ENCODE peak calls at places on chromosome 4, in six cellular contexts. S is ovary, W is DND-41, V is pancreas, L is spleen, O is IMR-90. X is an unnamed sample.

GRCh38 chr4:5718411-5718810 is 7.4 kb downstream of the EVC start:
- DNase-seq in S (no peak), W (no peak), V (no peak), L (no peak), O (no peak), X (no peak)

GRCh38 chr4:127809173-127809800 is 27.2 kb downstream of the HSPA4L start:
- DNase-seq in S (no peak), W (no peak), V (no peak), L (no peak), O (peak; percentile 29), X (no peak)

GRCh38 chr4:121771869-121772268 is 6.9 kb upstream of the SMIM43 start:
- DNase-seq in S (no peak), W (no peak), V (no peak), L (no peak), O (no peak), X (no peak)

GRCh38 chr4:81069706-81070331 is 39.3 kb downstream of the BMP3 start:
- DNase-seq in S (peak; percentile 48), W (peak; percentile 73), V (no peak), L (no peak), O (peak; percentile 90), X (peak; percentile 83)

GRCh38 chr4:185379326-185380295 is 16.1 kb downstream of the LRP2BP start:
- DNase-seq in S (no peak), W (no peak), V (no peak), L (no peak), O (no peak), X (no peak)

GRCh38 chr4:110487873-110488272 is 11.9 kb downstream of the ENPEP start:
- DNase-seq in S (no peak), W (no peak), V (no peak), L (no peak), O (no peak), X (no peak)

GRCh38 chr4:74796631-74797030 is 2.3 kb upstream of the BTC start:
- DNase-seq in S (no peak), W (no peak), V (no peak), L (no peak), O (no peak), X (no peak)

GRCh38 chr4:41024556-41025491 is 189.5 kb downstream of the APBB2 start:
- DNase-seq in S (no peak), W (peak; percentile 10), V (no peak), L (no peak), O (peak; percentile 31), X (no peak)

GRCh38 chr4:143344774-143345173 is 8.1 kb downstream of the GAB1 start:
- DNase-seq in S (no peak), W (no peak), V (no peak), L (no peak), O (no peak), X (no peak)

GRCh38 chr4:141210168-141210567 is 10.5 kb upstream of the ZNF330 start:
- DNase-seq in S (no peak), W (no peak), V (no peak), L (no peak), O (no peak), X (no peak)

GRCh38 chr4:120293341-120293740 is 226.7 kb upstream of the MAD2L1 start:
- DNase-seq in S (no peak), W (no peak), V (no peak), L (no peak), O (no peak), X (no peak)

GRCh38 chr4:128670434-128670999 is 139.0 kb upstream of the JADE1 start:
- DNase-seq in S (no peak), W (no peak), V (no peak), L (no peak), O (no peak), X (no peak)

GRCh38 chr4:122652379-122652778 is 31.5 kb upstream of the IL21 start:
- DNase-seq in S (peak; percentile 37), W (peak; percentile 42), V (no peak), L (no peak), O (peak; percentile 81), X (no peak)

GRCh38 chr4:122591196-122591595 is 29.7 kb downstream of the IL21 start:
- DNase-seq in S (no peak), W (no peak), V (no peak), L (no peak), O (peak; percentile 28), X (no peak)

GRCh38 chr4:96767815-96768480 is 928.1 kb downstream of the PDHA2 start:
- DNase-seq in S (no peak), W (no peak), V (no peak), L (no peak), O (no peak), X (no peak)

GRCh38 chr4:147678796-147679549 is 5.0 kb downstream of the PRMT9 start:
- DNase-seq in S (no peak), W (peak; percentile 10), V (no peak), L (no peak), O (peak; percentile 41), X (no peak)

GRCh38 chr4:29046716-29047115 is 1673.5 kb upstream of the PCDH7 start:
- DNase-seq in S (no peak), W (no peak), V (no peak), L (no peak), O (peak; percentile 93), X (no peak)

DNA sequence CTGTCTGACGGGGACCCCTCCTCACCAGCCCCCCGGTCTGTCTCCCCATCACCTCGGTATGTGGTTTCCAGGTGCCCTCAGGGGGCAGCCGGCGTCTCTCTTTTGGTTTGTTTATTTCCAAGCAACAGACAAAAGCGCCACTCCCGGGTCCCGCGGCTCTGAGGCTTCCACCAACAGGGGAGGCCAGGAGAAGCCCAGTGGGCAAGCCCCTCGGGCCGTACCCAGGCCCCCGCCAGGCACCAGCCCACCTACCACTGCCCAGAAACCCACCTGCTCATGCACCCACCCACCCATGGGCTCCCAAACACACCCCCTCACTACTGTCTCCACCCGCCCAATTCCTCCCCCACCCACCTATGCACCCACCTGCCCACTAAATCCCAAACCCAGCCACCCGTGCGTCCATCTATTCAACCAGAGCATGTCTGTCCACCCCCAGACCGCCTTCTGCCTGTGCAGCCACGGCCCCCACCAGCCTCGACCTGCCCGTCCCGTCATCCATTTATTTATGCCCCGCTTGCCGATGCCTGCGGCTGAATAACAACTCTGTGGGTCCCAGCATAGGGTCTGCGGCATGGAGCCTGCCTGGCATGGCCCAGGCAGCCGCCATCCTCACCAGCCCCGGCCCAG is 129.8 kb downstream of the FAM53A start:
- DNase-seq in S (no peak), W (no peak), V (no peak), L (no peak), O (no peak), X (no peak)
- H3K4me1 ChIP-seq in S (no peaks in the 10 kb centered on the region), W (no peaks in the 10 kb centered on the region), V (no peaks in the 10 kb centered on the region), L (no peaks in the 10 kb centered on the region), O (no peaks in the 10 kb centered on the region), X (no peaks in the 10 kb centered on the region)

GRCh38 chr4:8069102-8069752 is 89.4 kb downstream of the ABLIM2 start:
- DNase-seq in S (no peak), W (no peak), V (no peak), L (no peak), O (no peak), X (no peak)
- H3K4me1 ChIP-seq in S (no peaks in the 10 kb centered on the region), W (no peaks in the 10 kb centered on the region), V (no peaks in the 10 kb centered on the region), L (peaks cover 21% of the 10 kb centered on the region), O (no peaks in the 10 kb centered on the region), X (no peaks in the 10 kb centered on the region)

GRCh38 chr4:158826882-158827281 is 58.1 kb downstream of the FNIP2 start:
- DNase-seq in S (no peak), W (no peak), V (no peak), L (no peak), O (no peak), X (no peak)

GRCh38 chr4:158827475-158828085 is 58.8 kb downstream of the FNIP2 start:
- DNase-seq in S (no peak), W (no peak), V (no peak), L (no peak), O (no peak), X (no peak)

GRCh38 chr4:158826057-158826456 is 57.2 kb downstream of the FNIP2 start:
- DNase-seq in S (no peak), W (no peak), V (no peak), L (no peak), O (peak; percentile 26), X (no peak)

GRCh38 chr4:158824425-158825274 is 55.8 kb downstream of the FNIP2 start:
- DNase-seq in S (no peak), W (no peak), V (no peak), L (no peak), O (peak; percentile 17), X (no peak)

DNA sequence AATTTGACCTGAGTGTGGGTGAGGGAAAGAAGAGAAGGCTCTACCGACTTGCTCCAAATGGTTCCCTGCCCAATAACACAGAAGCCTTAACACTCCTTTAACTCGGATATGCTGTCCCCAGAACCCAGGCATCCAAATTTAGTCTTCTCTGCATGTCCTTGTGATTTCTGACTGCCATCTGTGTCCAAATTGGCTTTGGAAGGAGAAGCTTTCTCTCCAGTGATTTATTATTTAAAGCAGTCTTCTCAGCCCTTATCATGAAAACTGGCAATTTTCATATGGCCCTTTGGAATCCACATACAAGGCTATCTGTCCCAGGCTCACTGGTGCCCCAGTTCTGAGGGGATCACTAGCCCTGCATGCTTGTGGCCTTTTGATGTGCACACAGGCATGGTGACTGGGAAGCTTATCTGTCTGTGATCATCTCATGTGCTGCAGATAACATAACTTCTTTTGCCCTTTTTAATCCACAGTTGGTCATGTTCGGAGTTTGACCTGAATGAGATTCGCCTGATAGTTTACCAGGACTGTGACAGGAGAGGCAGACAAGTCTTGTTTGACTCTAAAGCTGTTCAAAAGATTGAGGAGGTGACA is 56.7 kb downstream of the FNIP2 start:
- DNase-seq in S (no peak), W (no peak), V (no peak), L (no peak), O (no peak), X (no peak)
- H3K4me1 ChIP-seq in S (peaks cover 2% of the 10 kb centered on the region), W (peaks cover 9% of the 10 kb centered on the region), V (peaks cover 79% of the 10 kb centered on the region), L (peaks cover 25% of the 10 kb centered on the region), O (peaks cover 16% of the 10 kb centered on the region), X (peaks cover 20% of the 10 kb centered on the region)

GRCh38 chr4:3208826-3209225 is 40.1 kb upstream of the MSANTD1 start:
- DNase-seq in S (no peak), W (no peak), V (peak; percentile 34), L (no peak), O (no peak), X (no peak)
- H3K4me1 ChIP-seq in S (no peaks in the 10 kb centered on the region), W (no peaks in the 10 kb centered on the region), V (peaks cover 11% of the 10 kb centered on the region), L (peaks cover 6% of the 10 kb centered on the region), O (peaks cover 6% of the 10 kb centered on the region), X (peaks cover 10% of the 10 kb centered on the region)

GRCh38 chr4:98661356-98662054 is 3.1 kb upstream of the TSPAN5 start:
- DNase-seq in S (no peak), W (no peak), V (no peak), L (no peak), O (peak; percentile 58), X (no peak)

GRCh38 chr4:98662055-98662453 is 3.6 kb upstream of the TSPAN5 start:
- DNase-seq in S (no peak), W (no peak), V (no peak), L (no peak), O (no peak), X (no peak)

GRCh38 chr4:98659106-98659592 is 738 bp upstream of the TSPAN5 start:
- DNase-seq in S (no peak), W (no peak), V (no peak), L (no peak), O (peak; percentile 57), X (no peak)

GRCh38 chr4:98658287-98659105 is at the start of gene TSPAN5:
- DNase-seq in S (peak; percentile 75), W (no peak), V (peak; percentile 92), L (peak; percentile 96), O (peak; percentile 67), X (peak; percentile 90)

GRCh38 chr4:98659741-98660507 is 1.5 kb upstream of the TSPAN5 start:
- DNase-seq in S (no peak), W (no peak), V (no peak), L (no peak), O (peak; percentile 58), X (no peak)
- H3K4me1 ChIP-seq in S (peaks cover 8% of the 10 kb centered on the region), W (no peaks in the 10 kb centered on the region), V (peaks cover 11% of the 10 kb centered on the region), L (peaks cover 69% of the 10 kb centered on the region), O (peaks cover 19% of the 10 kb centered on the region), X (peaks cover 82% of the 10 kb centered on the region)

GRCh38 chr4:139535852-139536234 is 20.2 kb downstream of the SETD7 start:
- DNase-seq in S (no peak), W (no peak), V (no peak), L (no peak), O (no peak), X (no peak)
- H3K4me1 ChIP-seq in S (peaks cover 1% of the 10 kb centered on the region), W (no peaks in the 10 kb centered on the region), V (peaks cover 10% of the 10 kb centered on the region), L (peaks cover 2% of the 10 kb centered on the region), O (peaks cover 3% of the 10 kb centered on the region), X (no peaks in the 10 kb centered on the region)